ENCODE peak calls at places on chromosomes 6 and 20, in nine cellular contexts. One of them, this sample, is unnamed.

GRCh38 chr6:4274382-4275082 is 139.2 kb upstream of the ECI2 start:
- DNase-seq in uterus: no peak
- DNase-seq in body of pancreas: no peak
- DNase-seq in adrenal gland: no peak
- DNase-seq in esophagus squamous epithelium: no peak
- DNase-seq in right lobe of liver: no peak
- DNase-seq in HepG2: no peak
- DNase-seq in breast epithelium: no peak
- DNase-seq in ovary: no peak
- DNase-seq in this sample: no peak

GRCh38 chr20:43667341-43668132 is 623 bp downstream of the MYBL2 start:
- DNase-seq in uterus: no peak
- DNase-seq in body of pancreas: no peak
- DNase-seq in adrenal gland: no peak
- DNase-seq in esophagus squamous epithelium: no peak
- DNase-seq in right lobe of liver: peak; percentile 25
- DNase-seq in HepG2: no peak
- DNase-seq in breast epithelium: no peak
- DNase-seq in ovary: no peak
- DNase-seq in this sample: no peak

GRCh38 chr20:9172908-9173307 is 104.0 kb downstream of the PLCB4 start:
- DNase-seq in uterus: no peak
- DNase-seq in body of pancreas: no peak
- DNase-seq in adrenal gland: no peak
- DNase-seq in esophagus squamous epithelium: no peak
- DNase-seq in right lobe of liver: no peak
- DNase-seq in HepG2: no peak
- DNase-seq in breast epithelium: no peak
- DNase-seq in ovary: no peak
- DNase-seq in this sample: no peak

GRCh38 chr6:106083618-106084017 is 2.5 kb upstream of the PRDM1 start:
- DNase-seq in uterus: no peak
- DNase-seq in body of pancreas: no peak
- DNase-seq in adrenal gland: no peak
- DNase-seq in esophagus squamous epithelium: no peak
- DNase-seq in right lobe of liver: no peak
- DNase-seq in HepG2: no peak
- DNase-seq in breast epithelium: no peak
- DNase-seq in ovary: no peak
- DNase-seq in this sample: no peak

GRCh38 chr20:50629675-50630055 is 61.7 kb downstream of the RIPOR3 start:
- DNase-seq in uterus: no peak
- DNase-seq in body of pancreas: no peak
- DNase-seq in adrenal gland: no peak
- DNase-seq in esophagus squamous epithelium: no peak
- DNase-seq in right lobe of liver: no peak
- DNase-seq in HepG2: no peak
- DNase-seq in breast epithelium: no peak
- DNase-seq in ovary: no peak
- DNase-seq in this sample: no peak

GRCh38 chr20:25454153-25454900 is 46.9 kb downstream of the GINS1 start:
- DNase-seq in uterus: no peak
- DNase-seq in body of pancreas: no peak
- DNase-seq in adrenal gland: no peak
- DNase-seq in esophagus squamous epithelium: no peak
- DNase-seq in right lobe of liver: no peak
- DNase-seq in HepG2: no peak
- DNase-seq in breast epithelium: no peak
- DNase-seq in ovary: no peak
- DNase-seq in this sample: no peak

GRCh38 chr6:97394160-97394748 is 111.2 kb upstream of the MMS22L start:
- DNase-seq in uterus: no peak
- DNase-seq in body of pancreas: peak; percentile 45
- DNase-seq in adrenal gland: peak; percentile 32
- DNase-seq in esophagus squamous epithelium: no peak
- DNase-seq in right lobe of liver: no peak
- DNase-seq in HepG2: peak; percentile 65
- DNase-seq in breast epithelium: no peak
- DNase-seq in ovary: no peak
- DNase-seq in this sample: peak; percentile 4

GRCh38 chr20:57198359-57199072 is 67.9 kb downstream of the BMP7 start:
- DNase-seq in uterus: no peak
- DNase-seq in body of pancreas: no peak
- DNase-seq in adrenal gland: no peak
- DNase-seq in esophagus squamous epithelium: no peak
- DNase-seq in right lobe of liver: no peak
- DNase-seq in HepG2: no peak
- DNase-seq in breast epithelium: no peak
- DNase-seq in ovary: no peak
- DNase-seq in this sample: peak; percentile 29

GRCh38 chr20:5264807-5265206 is 51.9 kb downstream of the PROKR2 start:
- DNase-seq in uterus: no peak
- DNase-seq in body of pancreas: no peak
- DNase-seq in adrenal gland: no peak
- DNase-seq in esophagus squamous epithelium: no peak
- DNase-seq in right lobe of liver: no peak
- DNase-seq in HepG2: no peak
- DNase-seq in breast epithelium: no peak
- DNase-seq in ovary: no peak
- DNase-seq in this sample: no peak

GRCh38 chr6:43172127-43173007 is 1.3 kb downstream of the SRF start:
- DNase-seq in uterus: peak; percentile 63
- DNase-seq in body of pancreas: peak; percentile 53
- DNase-seq in adrenal gland: peak; percentile 49
- DNase-seq in esophagus squamous epithelium: no peak
- DNase-seq in right lobe of liver: peak; percentile 74
- DNase-seq in HepG2: peak; percentile 29
- DNase-seq in breast epithelium: peak; percentile 77
- DNase-seq in ovary: peak; percentile 71
- DNase-seq in this sample: peak; percentile 30
- TF ChIP-seq POLR2A in uterus: peak; percentile 32
- TF ChIP-seq POLR2A in body of pancreas: no peak
- TF ChIP-seq POLR2A in adrenal gland: peak; percentile 12
- TF ChIP-seq POLR2A in esophagus squamous epithelium: no peak
- TF ChIP-seq POLR2A in right lobe of liver: peak; percentile 41
- TF ChIP-seq POLR2A in HepG2: no peak
- TF ChIP-seq POLR2A in breast epithelium: no peak
- TF ChIP-seq POLR2A in ovary: no peak
- TF ChIP-seq POLR2A in this sample: peak; percentile 14

GRCh38 chr20:35738410-35739179 is 3.5 kb downstream of the RBM39 start:
- DNase-seq in uterus: no peak
- DNase-seq in body of pancreas: no peak
- DNase-seq in adrenal gland: no peak
- DNase-seq in esophagus squamous epithelium: no peak
- DNase-seq in right lobe of liver: no peak
- DNase-seq in HepG2: no peak
- DNase-seq in breast epithelium: no peak
- DNase-seq in ovary: no peak
- DNase-seq in this sample: no peak

GRCh38 chr20:35743693-35744491 is 1.8 kb upstream of the RBM39 start:
- DNase-seq in uterus: no peak
- DNase-seq in body of pancreas: no peak
- DNase-seq in adrenal gland: no peak
- DNase-seq in esophagus squamous epithelium: no peak
- DNase-seq in right lobe of liver: no peak
- DNase-seq in HepG2: peak; percentile 79
- DNase-seq in breast epithelium: peak; percentile 17
- DNase-seq in ovary: peak; percentile 38
- DNase-seq in this sample: no peak

GRCh38 chr20:35739294-35740163 is 2.5 kb downstream of the RBM39 start:
- DNase-seq in uterus: no peak
- DNase-seq in body of pancreas: peak; percentile 22
- DNase-seq in adrenal gland: no peak
- DNase-seq in esophagus squamous epithelium: no peak
- DNase-seq in right lobe of liver: no peak
- DNase-seq in HepG2: peak; percentile 57
- DNase-seq in breast epithelium: no peak
- DNase-seq in ovary: no peak
- DNase-seq in this sample: no peak

GRCh38 chr20:35741892-35742740 is at the start of gene RBM39:
- DNase-seq in uterus: peak; percentile 100
- DNase-seq in body of pancreas: peak; percentile 100
- DNase-seq in adrenal gland: peak; percentile 100
- DNase-seq in esophagus squamous epithelium: peak; percentile 99
- DNase-seq in right lobe of liver: peak; percentile 100
- DNase-seq in HepG2: peak; percentile 100
- DNase-seq in breast epithelium: peak; percentile 100
- DNase-seq in ovary: peak; percentile 99
- DNase-seq in this sample: peak; percentile 87

DNA sequence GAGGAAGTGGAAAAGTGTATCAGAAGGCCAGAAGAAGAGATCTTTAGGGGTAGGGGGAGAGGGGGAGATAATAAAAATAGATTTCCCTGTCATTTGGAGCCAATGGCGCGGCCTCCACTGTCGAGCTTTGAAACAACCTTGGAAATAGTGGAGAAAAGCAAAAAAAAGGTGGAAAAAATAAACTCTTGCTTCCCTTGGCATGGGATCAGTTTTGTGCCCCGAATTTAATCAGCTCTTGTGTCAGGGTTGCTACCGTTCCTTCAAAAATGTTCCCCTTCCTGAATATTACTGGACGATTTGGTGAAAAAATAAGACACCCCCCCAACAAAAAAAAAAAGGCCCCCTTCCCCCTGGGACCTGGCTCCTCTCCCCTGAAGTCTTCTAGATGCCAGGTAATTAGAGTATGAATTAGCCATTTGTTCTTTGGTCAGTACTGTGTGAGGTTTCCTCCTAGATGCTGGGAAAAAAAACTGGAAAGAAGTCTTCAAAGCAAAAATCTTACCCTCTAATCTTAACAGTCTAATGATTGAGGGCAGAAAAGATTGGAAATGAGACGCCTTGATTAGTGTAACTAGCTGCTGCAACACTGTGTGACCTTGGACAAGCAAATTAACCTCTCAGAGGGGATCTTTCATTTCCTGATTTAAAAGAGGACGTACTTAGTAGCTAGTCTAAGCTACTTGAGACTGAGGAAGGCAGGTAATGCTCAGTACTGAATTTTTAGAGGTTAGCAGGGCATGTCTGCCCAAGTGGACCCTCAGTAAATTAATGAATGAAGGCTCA is 872 bp upstream of the RBM39 start:
- DNase-seq in uterus: no peak
- DNase-seq in body of pancreas: no peak
- DNase-seq in adrenal gland: no peak
- DNase-seq in esophagus squamous epithelium: no peak
- DNase-seq in right lobe of liver: no peak
- DNase-seq in HepG2: peak; percentile 69
- DNase-seq in breast epithelium: no peak
- DNase-seq in ovary: no peak
- DNase-seq in this sample: no peak
- TF ChIP-seq POLR2A in uterus: no peak
- TF ChIP-seq POLR2A in body of pancreas: no peak
- TF ChIP-seq POLR2A in adrenal gland: no peak
- TF ChIP-seq POLR2A in esophagus squamous epithelium: no peak
- TF ChIP-seq POLR2A in right lobe of liver: no peak
- TF ChIP-seq POLR2A in HepG2: no peak
- TF ChIP-seq POLR2A in breast epithelium: no peak
- TF ChIP-seq POLR2A in ovary: no peak
- TF ChIP-seq POLR2A in this sample: no peak

GRCh38 chr20:3925899-3926638 is 36.9 kb downstream of the PANK2 start:
- DNase-seq in uterus: no peak
- DNase-seq in body of pancreas: no peak
- DNase-seq in adrenal gland: no peak
- DNase-seq in esophagus squamous epithelium: no peak
- DNase-seq in right lobe of liver: no peak
- DNase-seq in HepG2: no peak
- DNase-seq in breast epithelium: no peak
- DNase-seq in ovary: no peak
- DNase-seq in this sample: no peak

GRCh38 chr20:3922983-3923339 is 33.8 kb downstream of the PANK2 start:
- DNase-seq in uterus: no peak
- DNase-seq in body of pancreas: no peak
- DNase-seq in adrenal gland: no peak
- DNase-seq in esophagus squamous epithelium: no peak
- DNase-seq in right lobe of liver: no peak
- DNase-seq in HepG2: no peak
- DNase-seq in breast epithelium: no peak
- DNase-seq in ovary: no peak
- DNase-seq in this sample: no peak

GRCh38 chr20:3925113-3925695 is 36.0 kb downstream of the PANK2 start:
- DNase-seq in uterus: no peak
- DNase-seq in body of pancreas: no peak
- DNase-seq in adrenal gland: no peak
- DNase-seq in esophagus squamous epithelium: no peak
- DNase-seq in right lobe of liver: no peak
- DNase-seq in HepG2: no peak
- DNase-seq in breast epithelium: no peak
- DNase-seq in ovary: no peak
- DNase-seq in this sample: no peak

GRCh38 chr20:3923818-3924217 is 34.6 kb downstream of the PANK2 start:
- DNase-seq in uterus: no peak
- DNase-seq in body of pancreas: no peak
- DNase-seq in adrenal gland: no peak
- DNase-seq in esophagus squamous epithelium: no peak
- DNase-seq in right lobe of liver: no peak
- DNase-seq in HepG2: no peak
- DNase-seq in breast epithelium: no peak
- DNase-seq in ovary: no peak
- DNase-seq in this sample: no peak

GRCh38 chr20:3924304-3925112 is 35.3 kb downstream of the PANK2 start:
- DNase-seq in uterus: no peak
- DNase-seq in body of pancreas: no peak
- DNase-seq in adrenal gland: no peak
- DNase-seq in esophagus squamous epithelium: no peak
- DNase-seq in right lobe of liver: peak; percentile 45
- DNase-seq in HepG2: no peak
- DNase-seq in breast epithelium: no peak
- DNase-seq in ovary: no peak
- DNase-seq in this sample: no peak
- TF ChIP-seq POLR2A in uterus: no peak
- TF ChIP-seq POLR2A in body of pancreas: no peak
- TF ChIP-seq POLR2A in adrenal gland: no peak
- TF ChIP-seq POLR2A in esophagus squamous epithelium: no peak
- TF ChIP-seq POLR2A in right lobe of liver: no peak
- TF ChIP-seq POLR2A in HepG2: peak; percentile 58
- TF ChIP-seq POLR2A in breast epithelium: no peak
- TF ChIP-seq POLR2A in ovary: no peak
- TF ChIP-seq POLR2A in this sample: no peak

GRCh38 chr6:148746363-148747144 is at the start of gene UST:
- DNase-seq in uterus: peak; percentile 88
- DNase-seq in body of pancreas: peak; percentile 85
- DNase-seq in adrenal gland: peak; percentile 93
- DNase-seq in esophagus squamous epithelium: peak; percentile 61
- DNase-seq in right lobe of liver: peak; percentile 44
- DNase-seq in HepG2: no peak
- DNase-seq in breast epithelium: peak; percentile 83
- DNase-seq in ovary: peak; percentile 86
- DNase-seq in this sample: peak; percentile 37
- TF ChIP-seq POLR2A in uterus: peak; percentile 68
- TF ChIP-seq POLR2A in body of pancreas: peak; percentile 21
- TF ChIP-seq POLR2A in adrenal gland: no peak
- TF ChIP-seq POLR2A in esophagus squamous epithelium: peak; percentile 33
- TF ChIP-seq POLR2A in right lobe of liver: peak; percentile 25
- TF ChIP-seq POLR2A in HepG2: no peak
- TF ChIP-seq POLR2A in breast epithelium: no peak
- TF ChIP-seq POLR2A in ovary: peak; percentile 54
- TF ChIP-seq POLR2A in this sample: no peak

GRCh38 chr6:33276864-33277662 is at the start of gene B3GALT4:
- DNase-seq in uterus: peak; percentile 76
- DNase-seq in body of pancreas: peak; percentile 48
- DNase-seq in adrenal gland: peak; percentile 68
- DNase-seq in esophagus squamous epithelium: no peak
- DNase-seq in right lobe of liver: peak; percentile 71
- DNase-seq in HepG2: no peak
- DNase-seq in breast epithelium: peak; percentile 60
- DNase-seq in ovary: peak; percentile 77
- DNase-seq in this sample: no peak
- TF ChIP-seq POLR2A in uterus: peak; percentile 72
- TF ChIP-seq POLR2A in body of pancreas: peak; percentile 36
- TF ChIP-seq POLR2A in adrenal gland: peak; percentile 32
- TF ChIP-seq POLR2A in esophagus squamous epithelium: peak; percentile 68
- TF ChIP-seq POLR2A in right lobe of liver: peak; percentile 57
- TF ChIP-seq POLR2A in HepG2: peak; percentile 55
- TF ChIP-seq POLR2A in breast epithelium: no peak
- TF ChIP-seq POLR2A in ovary: no peak
- TF ChIP-seq POLR2A in this sample: peak; percentile 33